ENCODE peak calls at places on chromosomes 5 and 9, in ten cellular contexts. P is smooth muscle cell of the brain vasculature, Y is A549, B is frontal cortex, M is astrocyte of the spinal cord, W is cerebellar nuclear complex, G is iPS-NIHi11, I is ureter, Q is T follicular helper cell, K is GM23338. A is an unnamed sample.

GRCh38 chr5:10541247-10541646 is 22.6 kb upstream of the ANKRD33B start:
- DNase-seq in P (no peak), K (no peak), I (no peak), G (no peak), M (no peak), B (no peak), Y (no peak), Q (no peak), W (no peak), A (no peak)

GRCh38 chr9:33198163-33198562 is 31.0 kb upstream of the B4GALT1 start:
- DNase-seq in W (no peak), K (no peak), Q (no peak), B (no peak), P (no peak), M (peak; percentile 61), I (no peak), G (no peak), Y (no peak), A (no peak)

GRCh38 chr9:16871358-16872151 is 1.1 kb upstream of the BNC2 start:
- DNase-seq in Q (no peak), W (no peak), G (peak; percentile 78), I (peak; percentile 56), P (no peak), M (peak; percentile 89), B (peak; percentile 38), Y (peak; percentile 34), K (peak; percentile 78), A (peak; percentile 44)

GRCh38 chr5:60488466-60489130 is 211.4 kb downstream of the DEPDC1B start:
- DNase-seq in P (no peak), W (no peak), M (peak; percentile 25), G (no peak), Q (no peak), Y (no peak), B (no peak), K (no peak), I (no peak), A (no peak)

GRCh38 chr5:55223219-55223987 is 3.7 kb downstream of the MCIDAS start:
- DNase-seq in W (no peak), Q (no peak), P (no peak), I (no peak), K (peak; percentile 68), G (peak; percentile 48), B (peak; percentile 28), M (no peak), Y (no peak), A (no peak)

GRCh38 chr9:3868012-3868411 is 342.2 kb upstream of the RFX3 start:
- DNase-seq in G (no peak), B (no peak), Y (no peak), P (no peak), Q (no peak), W (no peak), M (no peak), I (no peak), K (no peak), A (no peak)

GRCh38 chr9:34428325-34428958 is 29.9 kb downstream of the FAM219A start:
- DNase-seq in W (no peak), M (peak; percentile 84), K (no peak), G (no peak), B (no peak), Q (no peak), I (no peak), Y (no peak), P (peak; percentile 88), A (peak; percentile 53)

GRCh38 chr5:108728566-108729305 is 19.0 kb upstream of the FER start:
- DNase-seq in Q (peak; percentile 20), M (no peak), B (no peak), Y (no peak), G (no peak), K (peak; percentile 5), W (no peak), P (no peak), I (no peak), A (no peak)

GRCh38 chr9:98861881-98862501 is 54.5 kb downstream of the GALNT12 start:
- DNase-seq in W (no peak), B (no peak), P (no peak), M (peak; percentile 77), I (no peak), K (no peak), G (no peak), Y (no peak), Q (no peak), A (no peak)

GRCh38 chr5:988316-988715 is 20.3 kb upstream of the NKD2 start:
- DNase-seq in W (no peak), P (no peak), I (no peak), K (no peak), G (peak; percentile 1), M (no peak), Q (no peak), Y (no peak), B (no peak), A (no peak)

GRCh38 chr5:107563957-107564544 is 106.7 kb downstream of the EFNA5 start:
- DNase-seq in P (no peak), M (no peak), K (peak; percentile 39), I (no peak), B (no peak), G (no peak), Y (no peak), Q (no peak), W (no peak), A (no peak)

GRCh38 chr9:6226696-6227095 is 11.1 kb downstream of the IL33 start:
- DNase-seq in P (no peak), W (no peak), Q (no peak), B (no peak), M (peak; percentile 65), K (peak; percentile 42), I (no peak), Y (no peak), G (no peak), A (peak; percentile 68)

GRCh38 chr9:87540444-87541105 is 42.9 kb downstream of the DAPK1 start:
- DNase-seq in Y (no peak), I (no peak), P (no peak), G (no peak), W (no peak), B (no peak), K (no peak), M (no peak), Q (no peak), A (peak; percentile 48)

GRCh38 chr5:1873242-1873959 is 9.3 kb downstream of the IRX4 start:
- DNase-seq in P (no peak), B (no peak), M (no peak), K (no peak), Y (no peak), W (no peak), G (no peak), Q (no peak), I (no peak), A (no peak)

GRCh38 chr5:14721990-14722656 is 57.6 kb downstream of the OTULIN start:
- DNase-seq in M (no peak), W (no peak), I (no peak), Q (no peak), K (no peak), P (no peak), Y (no peak), G (no peak), B (no peak), A (no peak)

GRCh38 chr5:151257731-151258715 is 5.0 kb downstream of the GM2A start:
- DNase-seq in B (no peak), W (no peak), M (no peak), K (no peak), G (no peak), Y (no peak), Q (no peak), I (no peak), P (no peak), A (no peak)

GRCh38 chr5:138833095-138833494 is 42.0 kb downstream of the LRRTM2 start:
- DNase-seq in I (no peak), W (no peak), Y (no peak), K (peak; percentile 22), B (no peak), Q (no peak), M (no peak), G (no peak), P (no peak), A (no peak)

GRCh38 chr5:9715891-9716335 is 85.8 kb upstream of the TAS2R1 start:
- DNase-seq in Y (no peak), K (peak; percentile 9), Q (no peak), P (no peak), M (peak; percentile 39), G (no peak), I (no peak), B (no peak), W (no peak), A (no peak)

GRCh38 chr5:10479226-10479721 is 37.6 kb downstream of the ROPN1L start:
- DNase-seq in Y (peak; percentile 65), W (no peak), M (peak; percentile 82), B (no peak), K (no peak), I (no peak), Q (no peak), P (no peak), G (peak; percentile 65), A (no peak)

GRCh38 chr9:114250235-114250568 is 72.7 kb upstream of the ORM1 start:
- DNase-seq in G (no peak), I (peak; percentile 87), Y (no peak), M (peak; percentile 87), W (peak; percentile 84), P (peak; percentile 50), B (peak; percentile 50), K (no peak), Q (no peak), A (no peak)

GRCh38 chr5:134135091-134135655 is 20.7 kb downstream of the TCF7 start:
- DNase-seq in K (no peak), Y (no peak), I (no peak), M (no peak), G (no peak), Q (no peak), P (no peak), W (no peak), B (no peak), A (no peak)

GRCh38 chr5:39622281-39622680 is 197.5 kb upstream of the DAB2 start:
- DNase-seq in B (no peak), I (no peak), P (no peak), Q (no peak), K (no peak), M (no peak), G (no peak), Y (no peak), W (no peak), A (no peak)

A was measured in dermis microvascular lymphatic vessel endothelial cell.